ENCODE peak calls at places on chromosome 16, in eight cellular contexts. K, A, Q, Z, U, O, T and W are unnamed samples.
A peak's percentile ranks its signal among the peaks of the same experiment; 100 is the strongest.

GRCh38 chr16:64445649-64446048 is 676.2 kb downstream of the CDH11 start:
- DNase-seq in O (no peak), K (no peak), U (no peak), T (no peak), Z (no peak), A (no peak), Q (no peak), W (no peak)

GRCh38 chr16:19757026-19757425 is 39.0 kb downstream of the IQCK start:
- DNase-seq in O (no peak), U (no peak), K (no peak), Z (no peak), A (no peak), T (no peak), Q (no peak), W (no peak)

GRCh38 chr16:57763290-57764005 is 27.9 kb downstream of the KATNB1 start:
- DNase-seq in O (no peak), Z (no peak), T (no peak), Q (no peak), K (no peak), A (no peak), U (no peak), W (peak; percentile 63)

GRCh38 chr16:19926449-19927390 is 42.1 kb upstream of the GPRC5B start:
- DNase-seq in A (no peak), Z (no peak), T (no peak), U (no peak), O (no peak), K (no peak), Q (no peak), W (no peak)

GRCh38 chr16:13919330-13919682 is 648 bp upstream of the ERCC4 start:
- DNase-seq in Z (no peak), K (peak; percentile 8), U (no peak), O (peak; percentile 46), T (no peak), A (no peak), Q (peak; percentile 43), W (no peak)

GRCh38 chr16:80507538-80507937 is 33.3 kb upstream of the DYNLRB2 start:
- DNase-seq in K (no peak), Z (no peak), O (no peak), T (no peak), U (no peak), A (no peak), Q (no peak), W (no peak)

GRCh38 chr16:11539635-11540034 is 47.1 kb downstream of the LITAF start:
- DNase-seq in K (no peak), T (no peak), U (no peak), Z (no peak), O (no peak), A (no peak), Q (no peak), W (no peak)

GRCh38 chr16:75075688-75076268 is 40.8 kb downstream of the LDHD start:
- DNase-seq in U (no peak), Z (no peak), A (no peak), Q (no peak), T (peak; percentile 7), O (no peak), K (no peak), W (no peak)

GRCh38 chr16:57941016-57941656 is 29.8 kb downstream of the CNGB1 start:
- DNase-seq in T (no peak), A (no peak), U (no peak), Q (no peak), Z (peak; percentile 15), O (peak; percentile 11), K (no peak), W (peak; percentile 83)

GRCh38 chr16:72848045-72848410 is 199.9 kb downstream of the ZFHX3 start:
- DNase-seq in K (no peak), Q (no peak), O (no peak), Z (no peak), U (no peak), A (no peak), T (no peak), W (no peak)

GRCh38 chr16:86427327-86427935 is 82.9 kb upstream of the FOXF1 start:
- DNase-seq in A (no peak), O (no peak), K (no peak), T (no peak), U (no peak), Z (no peak), Q (no peak), W (no peak)

GRCh38 chr16:24552705-24553104 is 13.3 kb downstream of the RBBP6 start:
- DNase-seq in Z (no peak), K (no peak), T (no peak), O (no peak), U (no peak), Q (no peak), A (no peak), W (no peak)

GRCh38 chr16:88455610-88456355 is 2.7 kb downstream of the ZFPM1 start:
- DNase-seq in K (no peak), A (peak; percentile 78), O (peak; percentile 40), U (peak; percentile 60), Q (peak; percentile 94), Z (no peak), T (no peak), W (peak; percentile 90)

GRCh38 chr16:9079430-9079812 is 12.0 kb upstream of the HAPSTR1 start:
- DNase-seq in K (no peak), T (no peak), A (no peak), Z (no peak), O (no peak), Q (no peak), U (no peak), W (no peak)

GRCh38 chr16:4682084-4682581 is 11.2 kb upstream of the NUDT16L1 start:
- DNase-seq in Z (no peak), Q (no peak), A (no peak), K (no peak), U (peak; percentile 64), O (no peak), T (no peak), W (no peak)